ENCODE peak calls at places on chromosomes 11 and 22, in nine cellular contexts. C is body of pancreas, S is endothelial cell of umbilical vein, M is Panc1, G is psoas muscle, Q is DND-41, V is B cell, T is H1, K is GM23338. W is an unnamed sample.

GRCh38 chr22:44399906-44400762 is 87.4 kb upstream of the SHISAL1 start:
- DNase-seq in C (no peak), S (no peak), M (no peak), G (no peak), Q (no peak), V (peak; percentile 18), T (no peak), K (no peak), W (no peak)

GRCh38 chr11:44634401-44635281 is 69.2 kb downstream of the CD82 start:
- DNase-seq in C (peak; percentile 73), S (peak; percentile 75), M (no peak), G (peak; percentile 79), Q (peak; percentile 18), V (no peak), T (no peak), K (peak; percentile 84), W (no peak)

GRCh38 chr22:38180841-38181452 is 683 bp downstream of the PLA2G6 start:
- DNase-seq in C (no peak), S (peak; percentile 40), M (no peak), G (peak; percentile 46), Q (peak; percentile 25), V (no peak), T (no peak), K (peak; percentile 49), W (no peak)

GRCh38 chr11:9527481-9528140 is 45.9 kb upstream of the WEE1 start:
- DNase-seq in C (no peak), S (peak; percentile 96), M (no peak), G (no peak), Q (no peak), V (no peak), T (no peak), K (no peak), W (no peak)

GRCh38 chr11:73283316-73284035 is 11.3 kb downstream of the P2RY6 start:
- DNase-seq in C (no peak), S (no peak), M (no peak), G (no peak), Q (no peak), V (no peak), T (no peak), K (no peak), W (no peak)

GRCh38 chr11:75582935-75583709 is 21.1 kb downstream of the SERPINH1 start:
- DNase-seq in C (peak; percentile 58), S (peak; percentile 84), M (no peak), G (peak; percentile 77), Q (peak; percentile 78), V (peak; percentile 83), T (no peak), K (peak; percentile 89), W (peak; percentile 87)

GRCh38 chr11:12113294-12113693 is 2.9 kb downstream of the MICAL2 start:
- DNase-seq in C (no peak), S (no peak), M (no peak), G (no peak), Q (no peak), V (no peak), T (no peak), K (no peak), W (no peak)

GRCh38 chr11:10878408-10879214 is 20.8 kb upstream of the ZBED5 start:
- DNase-seq in C (no peak), S (peak; percentile 69), M (no peak), G (no peak), Q (peak; percentile 46), V (peak; percentile 53), T (no peak), K (peak; percentile 91), W (no peak)

GRCh38 chr11:18192988-18193387 is 20.4 kb downstream of the MRGPRX4 start:
- DNase-seq in C (no peak), S (no peak), M (no peak), G (no peak), Q (no peak), V (no peak), T (no peak), K (peak; percentile 81), W (no peak)

GRCh38 chr11:38835986-38836385 is 2237.9 kb upstream of the RAG2 start:
- DNase-seq in C (no peak), S (no peak), M (no peak), G (no peak), Q (no peak), V (no peak), T (no peak), K (no peak), W (no peak)

GRCh38 chr11:18011633-18012313 is 1.1 kb downstream of the SERGEF start:
- DNase-seq in C (no peak), S (no peak), M (no peak), G (no peak), Q (no peak), V (no peak), T (no peak), K (no peak), W (no peak)

GRCh38 chr11:130634981-130635473 is 186.6 kb downstream of the ADAMTS15 start:
- DNase-seq in C (no peak), S (peak; percentile 43), M (peak; percentile 88), G (peak; percentile 35), Q (no peak), V (no peak), T (no peak), K (no peak), W (no peak)

GRCh38 chr11:114400974-114401223 is 433 bp downstream of the RBM7 start:
- DNase-seq in C (no peak), S (no peak), M (no peak), G (no peak), Q (no peak), V (no peak), T (no peak), K (no peak), W (no peak)
- TF ChIP-seq CTCF in C (no peak), S (no peak), M (no peak), G (no peak), Q (no peak), V (no peak), T (no peak), K (no peak), W (no peak)

DNA sequence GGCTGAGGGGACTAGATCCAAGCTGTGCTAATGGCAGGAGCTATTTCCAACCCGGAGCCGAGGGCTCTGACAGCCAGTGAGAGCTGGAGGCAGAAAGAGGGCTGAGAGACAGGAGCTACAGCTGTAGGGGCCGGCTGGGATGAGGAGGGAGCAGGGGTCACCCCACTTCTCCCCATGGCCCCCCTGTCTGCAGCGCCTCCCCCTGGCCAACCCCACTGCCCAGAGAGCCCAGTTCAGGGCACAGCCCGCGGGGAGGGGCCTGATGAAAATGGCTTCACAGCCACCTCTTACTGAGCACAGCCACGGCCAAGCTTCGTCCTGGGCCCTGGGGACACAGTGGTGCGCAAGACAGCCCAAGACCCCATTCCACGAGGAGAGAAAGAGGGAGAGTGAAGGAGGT is 27.9 kb downstream of the RPL3 start:
- DNase-seq in C (no peak), S (no peak), M (no peak), G (no peak), Q (no peak), V (no peak), T (no peak), K (no peak), W (no peak)
- TF ChIP-seq CTCF in C (no peak), S (no peak), M (no peak), G (no peak), Q (no peak), V (no peak), T (peak; percentile 29), K (peak; percentile 47), W (no peak)

GRCh38 chr11:31340903-31341572 is 28.5 kb downstream of the DCDC1 start:
- DNase-seq in C (peak; percentile 12), S (peak; percentile 43), M (peak; percentile 13), G (no peak), Q (peak; percentile 11), V (no peak), T (peak; percentile 1), K (peak; percentile 66), W (no peak)
- TF ChIP-seq CTCF in C (peak; percentile 26), S (peak; percentile 49), M (peak; percentile 66), G (peak; percentile 16), Q (peak; percentile 69), V (peak; percentile 19), T (peak; percentile 67), K (peak; percentile 68), W (peak; percentile 50)

GRCh38 chr11:119361056-119361787 is 14.7 kb upstream of the MFRP start:
- DNase-seq in C (peak; percentile 73), S (no peak), M (peak; percentile 88), G (peak; percentile 82), Q (no peak), V (no peak), T (no peak), K (peak; percentile 88), W (no peak)
- TF ChIP-seq CTCF in C (no peak), S (no peak), M (no peak), G (no peak), Q (no peak), V (no peak), T (no peak), K (no peak), W (no peak)

DNA sequence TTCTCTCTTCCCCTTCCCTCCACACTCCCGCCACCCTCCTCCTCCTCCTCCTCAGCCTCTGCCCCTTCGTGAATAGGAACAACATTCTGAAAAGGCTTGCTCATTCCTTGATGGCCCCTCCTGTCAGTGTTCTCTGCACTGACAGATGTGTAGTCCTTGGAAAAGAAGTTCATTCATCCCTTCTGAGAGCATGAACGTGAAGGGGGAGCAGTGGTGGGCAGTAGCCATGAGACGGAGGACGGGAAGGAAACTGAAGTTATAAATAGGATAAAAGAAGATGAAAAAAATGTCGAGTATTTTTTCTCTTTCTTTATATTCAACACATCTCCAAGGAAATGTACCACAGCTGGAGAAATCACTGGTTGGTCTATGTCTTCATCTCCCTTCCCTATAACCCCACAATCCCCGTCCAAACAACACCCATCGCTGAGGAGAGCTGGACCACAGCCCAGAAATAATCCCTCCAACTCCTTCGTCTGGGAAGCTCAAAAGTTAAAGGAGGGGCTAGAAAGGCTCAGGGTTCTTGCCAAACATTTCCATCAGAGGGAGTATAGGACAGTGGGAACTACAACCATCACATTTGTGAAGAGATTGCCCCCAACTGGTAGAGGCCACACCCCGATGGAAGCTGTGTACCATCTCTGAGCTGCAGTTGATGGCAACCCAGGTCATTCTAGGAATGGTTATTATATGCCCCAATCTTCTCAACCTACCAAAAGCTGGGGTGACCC is 33.5 kb downstream of the ETS1 start:
- DNase-seq in C (no peak), S (peak; percentile 30), M (no peak), G (no peak), Q (no peak), V (no peak), T (no peak), K (no peak), W (no peak)
- TF ChIP-seq CTCF in C (no peak), S (no peak), M (peak; percentile 23), G (peak; percentile 6), Q (peak; percentile 25), V (no peak), T (peak; percentile 60), K (peak; percentile 53), W (no peak)